ENCODE peak calls at places on chromosomes 11 and 22, in six cellular contexts. Q is heart right ventricle; W is cardiac septum; I is stimulated activated CD8-positive, alpha-beta memory T cell treated with anti-CD3 and anti-CD28 coated beads, Interleukin-4, amount 100 ng/mL, for 1 hour; N is endodermal cell; V is hippocampal formation. A is an unnamed sample.

GRCh38 chr11:20530942-20531703 is 68.3 kb upstream of the SLC6A5 start:
- DNase-seq in I (no peak), W (no peak), V (no peak), Q (no peak), N (no peak), A (no peak)

GRCh38 chr22:36548606-36549005 is 19.6 kb upstream of the EIF3D start:
- DNase-seq in W (no peak), V (no peak), Q (peak), I (no peak), N (peak), A (no peak)

GRCh38 chr11:78224506-78224905 is 35.8 kb downstream of the USP35 start:
- DNase-seq in N (no peak), W (no peak), Q (no peak), I (no peak), V (no peak), A (no peak)

GRCh38 chr22:23285734-23286133 is 105.4 kb downstream of the BCR start:
- DNase-seq in Q (no peak), V (no peak), I (no peak), N (no peak), W (no peak), A (no peak)

GRCh38 chr11:71252434-71252781 is at the start of gene SHANK2:
- DNase-seq in V (no peak), I (no peak), N (no peak), W (no peak), Q (no peak), A (no peak)

GRCh38 chr11:40314327-40314726 is 1145.1 kb downstream of the LRRC4C start:
- DNase-seq in N (no peak), Q (no peak), I (no peak), V (no peak), W (no peak), A (no peak)

GRCh38 chr22:49460662-49461371 is 366.9 kb downstream of the BRD1 start:
- DNase-seq in Q (no peak), I (no peak), N (no peak), V (no peak), W (no peak), A (no peak)

GRCh38 chr11:3146612-3147256 is 18.4 kb downstream of the OSBPL5 start:
- DNase-seq in Q (no peak), N (no peak), V (no peak), I (no peak), W (no peak), A (no peak)

GRCh38 chr22:19868773-19869471 is 14.2 kb upstream of the GNB1L start:
- DNase-seq in N (no peak), I (no peak), V (peak), Q (no peak), W (peak), A (no peak)

GRCh38 chr11:12691473-12691872 is 17.3 kb downstream of the TEAD1 start:
- DNase-seq in W (no peak), N (no peak), V (no peak), Q (no peak), I (no peak), A (no peak)

GRCh38 chr11:100151944-100152343 is 535.1 kb upstream of the ARHGAP42 start:
- DNase-seq in V (no peak), W (no peak), N (no peak), I (no peak), Q (no peak), A (no peak)

GRCh38 chr11:34223907-34224306 is 118.5 kb downstream of the NAT10 start:
- DNase-seq in V (no peak), N (no peak), Q (no peak), W (no peak), I (no peak), A (no peak)

GRCh38 chr11:26442131-26442530 is 110.2 kb downstream of the ANO3 start:
- DNase-seq in W (no peak), V (no peak), N (no peak), I (no peak), Q (no peak), A (no peak)

GRCh38 chr11:30855383-30856006 is 269.3 kb upstream of the MPPED2 start:
- DNase-seq in N (no peak), I (no peak), V (peak), Q (no peak), W (no peak), A (no peak)

GRCh38 chr11:77171885-77172665 is 44.0 kb downstream of the MYO7A start:
- DNase-seq in Q (no peak), W (no peak), N (peak), V (no peak), I (no peak), A (no peak)

GRCh38 chr11:119608201-119608600 is 120.8 kb downstream of the NECTIN1 start:
- DNase-seq in Q (no peak), V (peak), I (no peak), W (no peak), N (no peak), A (no peak)

GRCh38 chr22:17994424-17995108 is 29.8 kb downstream of the MICAL3 start:
- DNase-seq in I (no peak), N (no peak), W (no peak), V (no peak), Q (no peak), A (no peak)

GRCh38 chr22:22997988-22998387 is 72.3 kb upstream of the GNAZ start:
- DNase-seq in I (no peak), V (no peak), N (no peak), W (no peak), Q (no peak), A (no peak)

GRCh38 chr11:128040603-128041002 is 546.8 kb downstream of the ETS1 start:
- DNase-seq in I (no peak), N (no peak), Q (no peak), V (no peak), W (no peak), A (no peak)

GRCh38 chr11:20363500-20364411 is at the start of gene HTATIP2:
- DNase-seq in Q (peak), I (peak), W (peak), V (peak), N (peak), A (peak)

GRCh38 chr22:23119492-23120414 is 22.0 kb downstream of the RSPH14 start:
- DNase-seq in W (no peak), I (no peak), Q (no peak), V (no peak), N (no peak), A (no peak)

GRCh38 chr11:60170566-60170965 is 12.3 kb downstream of the MS4A6A start:
- DNase-seq in N (no peak), W (no peak), Q (no peak), V (no peak), I (no peak), A (no peak)

GRCh38 chr11:67494371-67495233 is 10.6 kb downstream of the PITPNM1 start:
- DNase-seq in N (no peak), V (no peak), I (no peak), W (no peak), Q (no peak), A (no peak)

GRCh38 chr11:2830886-2831285 is 54.7 kb downstream of the CDKN1C start:
- DNase-seq in N (no peak), Q (peak), V (no peak), I (no peak), W (no peak), A (no peak)

GRCh38 chr11:44637477-44637876 is 72.0 kb downstream of the CD82 start:
- DNase-seq in Q (no peak), W (no peak), N (no peak), V (no peak), I (no peak), A (no peak)

GRCh38 chr11:121553806-121554205 is 101.0 kb upstream of the SORL1-AS1 start:
- DNase-seq in I (no peak), N (peak), V (no peak), W (no peak), Q (no peak), A (no peak)

GRCh38 chr11:1486054-1486825 is at the start of gene MOB2:
- DNase-seq in V (peak), N (no peak), W (no peak), Q (peak), I (no peak), A (no peak)

GRCh38 chr11:22190827-22191463 is 1.9 kb upstream of the ANO5 start:
- DNase-seq in I (no peak), Q (no peak), N (no peak), V (no peak), W (no peak), A (no peak)

GRCh38 chr22:38868286-38868721 is 3.7 kb downstream of the CBX6 start:
- DNase-seq in V (no peak), Q (no peak), I (no peak), N (peak), W (peak), A (peak)

GRCh38 chr11:111836766-111837165 is 34.6 kb downstream of the ALG9 start:
- DNase-seq in V (no peak), W (no peak), I (no peak), N (no peak), Q (no peak), A (no peak)

GRCh38 chr22:39254789-39255298 is 10.1 kb upstream of the PDGFB start:
- DNase-seq in V (no peak), Q (no peak), I (no peak), W (peak), N (peak), A (no peak)

GRCh38 chr11:111408789-111409727 is 30.0 kb upstream of the POU2AF1 start:
- DNase-seq in Q (no peak), N (no peak), I (no peak), V (no peak), W (no peak), A (no peak)